ENCODE peak calls at places on chromosomes 13 and 19, in five cellular contexts. A, C, O, R and L are unnamed samples.
A peak's percentile ranks its signal among the peaks of the same experiment; 100 is the strongest.

GRCh38 chr19:2270157-2270571 is 11.8 kb downstream of the PEAK3 start:
- DNase-seq in A (no peak), C (peak; percentile 61), O (peak; percentile 84), R (no peak), L (no peak)

GRCh38 chr13:22938576-22938975 is 242.2 kb upstream of the SGCG start:
- DNase-seq in A (no peak), C (no peak), O (no peak), R (no peak), L (no peak)

GRCh38 chr13:27504541-27504940 is 54.2 kb upstream of the MTIF3 start:
- DNase-seq in A (no peak), C (no peak), O (no peak), R (no peak), L (no peak)

GRCh38 chr19:30350995-30351394 is 21.2 kb upstream of the ZNF536 start:
- DNase-seq in A (no peak), C (no peak), O (no peak), R (no peak), L (no peak)

GRCh38 chr19:40630571-40631160 is 29.5 kb downstream of the LTBP4 start:
- DNase-seq in A (peak; percentile 16), C (no peak), O (no peak), R (no peak), L (no peak)

GRCh38 chr19:45952691-45953505 is 20.8 kb downstream of the NOVA2 start:
- DNase-seq in A (peak; percentile 55), C (peak; percentile 62), O (no peak), R (peak; percentile 42), L (no peak)

GRCh38 chr13:110677731-110678545 is 28.0 kb downstream of the CARS2 start:
- DNase-seq in A (no peak), C (no peak), O (no peak), R (peak; percentile 37), L (no peak)

GRCh38 chr13:27619711-27620376 is 485 bp downstream of the LNX2 start:
- DNase-seq in A (peak; percentile 70), C (peak; percentile 54), O (no peak), R (peak; percentile 21), L (peak; percentile 20)

GRCh38 chr19:21824679-21825078 is 11.3 kb downstream of the ZNF43 start:
- DNase-seq in A (no peak), C (no peak), O (no peak), R (peak; percentile 47), L (no peak)

GRCh38 chr19:15317392-15318011 is 14.8 kb downstream of the BRD4 start:
- DNase-seq in A (no peak), C (no peak), O (no peak), R (peak; percentile 80), L (no peak)

GRCh38 chr13:48302920-48303330 is 626 bp upstream of the RB1 start:
- DNase-seq in A (no peak), C (no peak), O (no peak), R (peak; percentile 37), L (no peak)

GRCh38 chr13:64248371-64249065 is 2832.9 kb upstream of the PCDH20 start:
- DNase-seq in A (no peak), C (no peak), O (no peak), R (peak; percentile 33), L (no peak)

GRCh38 chr19:16160943-16161560 is 12.3 kb downstream of the CIB3 start:
- DNase-seq in A (no peak), C (no peak), O (no peak), R (peak; percentile 87), L (no peak)

GRCh38 chr19:50287331-50287730 is 41.8 kb downstream of the KCNC3 start:
- DNase-seq in A (no peak), C (no peak), O (no peak), R (no peak), L (no peak)

GRCh38 chr19:5894704-5895349 is 8.8 kb downstream of the NDUFA11 start:
- DNase-seq in A (peak; percentile 62), C (no peak), O (no peak), R (no peak), L (no peak)

GRCh38 chr19:39832341-39833083 is 1.4 kb downstream of the DYRK1B start:
- DNase-seq in A (no peak), C (no peak), O (no peak), R (no peak), L (no peak)

GRCh38 chr19:3458229-3458555 is 22.1 kb downstream of the SMIM24 start:
- DNase-seq in A (no peak), C (no peak), O (peak; percentile 52), R (no peak), L (no peak)

GRCh38 chr19:14152713-14153112 is 16.3 kb upstream of the ASF1B start:
- DNase-seq in A (peak; percentile 25), C (no peak), O (no peak), R (no peak), L (no peak)

GRCh38 chr19:17321655-17322489 is 12.5 kb downstream of the DDA1 start:
- DNase-seq in A (no peak), C (no peak), O (no peak), R (no peak), L (no peak)

GRCh38 chr19:6501740-6502648 is at the start of gene TUBB4A:
- DNase-seq in A (peak; percentile 95), C (peak; percentile 55), O (no peak), R (no peak), L (no peak)

GRCh38 chr19:43774103-43774939 is 6.5 kb downstream of the KCNN4 start:
- DNase-seq in A (peak; percentile 87), C (peak; percentile 65), O (peak; percentile 85), R (peak; percentile 58), L (peak; percentile 38)

GRCh38 chr19:3659746-3660112 is 33.1 kb upstream of the CACTIN start:
- DNase-seq in A (no peak), C (no peak), O (no peak), R (no peak), L (no peak)

GRCh38 chr13:109509154-109509905 is 277.1 kb downstream of the IRS2 start:
- DNase-seq in A (no peak), C (no peak), O (no peak), R (peak; percentile 66), L (no peak)

GRCh38 chr19:17766543-17767131 is 15.4 kb downstream of the FCHO1 start:
- DNase-seq in A (no peak), C (peak; percentile 81), O (peak; percentile 92), R (peak; percentile 77), L (peak; percentile 16)

GRCh38 chr19:39303373-39304184 is 7.4 kb downstream of the IFNL1 start:
- DNase-seq in A (no peak), C (no peak), O (no peak), R (no peak), L (no peak)

GRCh38 chr19:4278010-4278409 is 1.1 kb upstream of the SHD start:
- DNase-seq in A (no peak), C (no peak), O (no peak), R (no peak), L (no peak)

GRCh38 chr19:10109528-10109927 is 2.0 kb upstream of the P2RY11 start:
- DNase-seq in A (no peak), C (no peak), O (no peak), R (no peak), L (no peak)

GRCh38 chr13:98184796-98185195 is 7.7 kb upstream of the RNF113B start:
- DNase-seq in A (no peak), C (no peak), O (no peak), R (peak; percentile 68), L (no peak)

GRCh38 chr13:32581177-32581786 is 5.0 kb upstream of the PDS5B start:
- DNase-seq in A (no peak), C (no peak), O (no peak), R (peak; percentile 47), L (no peak)

DNA sequence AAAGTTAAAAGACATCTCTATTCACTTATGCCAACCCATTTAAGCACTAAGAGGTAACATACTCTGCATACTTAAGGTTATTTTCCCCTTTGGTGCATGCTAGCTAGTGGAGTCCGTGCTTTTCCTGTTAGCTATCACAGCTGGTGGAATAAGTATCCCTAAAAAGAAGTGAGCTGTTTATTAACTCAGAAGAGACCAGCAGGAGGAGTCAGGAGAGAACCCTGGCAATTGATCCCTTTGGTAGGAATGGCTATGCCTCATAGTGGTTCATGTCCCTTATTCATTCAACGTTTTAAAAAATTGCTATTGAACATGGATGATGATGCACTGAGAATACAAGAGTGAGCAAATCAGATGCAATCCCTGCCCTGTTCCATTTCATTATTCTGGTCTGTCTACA is 12.4 kb upstream of the NEK5 start:
- DNase-seq in A (no peak), C (no peak), O (no peak), R (no peak), L (no peak)
- TF ChIP-seq CTCF in A (no peak), C (no peak), O (no peak), R (peak; percentile 14), L (no peak)

GRCh38 chr19:23904406-23904805 is 10.3 kb upstream of the ZNF726 start:
- DNase-seq in A (no peak), C (no peak), O (no peak), R (no peak), L (no peak)

GRCh38 chr19:23905771-23906170 is 8.9 kb upstream of the ZNF726 start:
- DNase-seq in A (no peak), C (no peak), O (no peak), R (no peak), L (no peak)

GRCh38 chr19:23906835-23907234 is 7.9 kb upstream of the ZNF726 start:
- DNase-seq in A (no peak), C (no peak), O (no peak), R (no peak), L (no peak)

GRCh38 chr19:23909222-23909621 is 5.5 kb upstream of the ZNF726 start:
- DNase-seq in A (no peak), C (no peak), O (no peak), R (no peak), L (no peak)

GRCh38 chr19:23908165-23908564 is 6.5 kb upstream of the ZNF726 start:
- DNase-seq in A (no peak), C (no peak), O (no peak), R (no peak), L (no peak)
- H3K4me1 ChIP-seq in A (no peaks in the 10 kb centered on the region), C (no peaks in the 10 kb centered on the region), O (no peaks in the 10 kb centered on the region), R (no peaks in the 10 kb centered on the region), L (no peaks in the 10 kb centered on the region)

DNA sequence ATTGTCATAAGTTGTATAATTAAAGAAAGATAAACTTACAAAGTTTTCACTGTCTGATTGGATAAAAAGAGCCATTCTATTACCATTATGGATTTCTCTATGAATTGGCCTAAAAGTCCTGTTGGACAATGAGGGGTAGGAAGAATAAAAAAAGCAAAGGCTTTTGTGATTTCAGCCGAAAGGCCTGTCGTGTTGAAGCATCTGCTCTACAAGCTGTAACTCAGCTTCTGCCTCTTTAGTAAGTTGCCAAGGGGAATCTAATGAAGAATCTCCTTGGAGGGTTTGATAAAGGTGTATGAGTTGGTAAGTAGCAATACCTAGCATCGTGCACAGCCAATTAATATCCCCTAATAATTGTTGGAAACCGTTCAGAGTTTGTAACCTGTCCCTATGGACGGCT is 25.2 kb upstream of the ERVV-1 start:
- DNase-seq in A (no peak), C (no peak), O (no peak), R (no peak), L (no peak)
- H3K9me3 ChIP-seq in A (no peaks in the 10 kb centered on the region), C (no peaks in the 10 kb centered on the region), O (no peaks in the 10 kb centered on the region), R (peaks cover 13% of the 10 kb centered on the region), L (no peaks in the 10 kb centered on the region)

DNA sequence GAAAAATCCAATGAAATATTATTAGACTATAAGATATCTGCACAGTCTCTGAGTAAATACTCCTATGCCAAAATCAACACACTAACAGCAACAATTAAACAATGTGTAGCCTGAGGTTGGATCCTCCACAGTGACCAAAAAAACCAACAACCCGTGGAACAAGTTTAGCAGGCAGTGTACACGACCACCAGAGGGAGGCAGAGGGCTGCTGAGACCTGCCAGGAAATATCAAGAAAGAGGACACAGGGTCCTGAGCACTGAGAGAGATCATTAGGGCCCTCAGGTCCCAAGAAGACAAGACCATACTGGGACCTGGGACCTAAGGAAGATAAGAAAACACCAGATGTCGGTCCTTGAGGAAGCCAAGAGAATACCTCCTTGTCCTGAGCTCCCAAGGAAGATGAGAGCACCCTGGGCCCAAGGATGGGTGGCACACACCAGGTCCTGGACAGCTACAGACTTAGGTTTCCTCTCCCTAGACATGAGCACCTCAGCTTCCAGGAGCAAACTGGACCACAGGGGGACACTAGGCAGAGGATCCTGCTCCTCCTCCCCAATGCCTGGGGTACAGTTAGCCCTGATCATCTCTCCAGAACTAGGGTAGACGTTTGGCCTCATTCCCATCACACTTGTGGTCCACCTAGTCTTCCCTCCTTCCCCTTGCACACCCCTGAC is 822 bp upstream of the ZNF274 start:
- DNase-seq in A (no peak), C (peak; percentile 30), O (no peak), R (no peak), L (no peak)
- TF ChIP-seq CTCF in A (peak; percentile 44), C (peak; percentile 59), O (peak; percentile 44), R (peak; percentile 19), L (peak; percentile 33)